ENCODE peak calls at places on chromosomes 3 and 15, in five cellular contexts. R, G, I, J and S are unnamed samples.
A peak's percentile ranks its signal among the peaks of the same experiment; 100 is the strongest.

GRCh38 chr3:187973977-187974856 is 179.7 kb upstream of the LPP start:
- DNase-seq in R (no peak), G (no peak), I (no peak), J (no peak), S (no peak)

GRCh38 chr15:71532994-71533393 is 277.4 kb upstream of the NR2E3 start:
- DNase-seq in R (peak; percentile 47), G (no peak), I (peak; percentile 41), J (no peak), S (peak; percentile 27)

GRCh38 chr3:145716519-145716918 is 444.5 kb downstream of the PLOD2 start:
- DNase-seq in R (peak; percentile 36), G (no peak), I (no peak), J (no peak), S (peak; percentile 5)

GRCh38 chr15:48625126-48625525 is 20.4 kb downstream of the FBN1 start:
- DNase-seq in R (no peak), G (no peak), I (no peak), J (no peak), S (no peak)

GRCh38 chr3:4670352-4670751 is 177.2 kb downstream of the ITPR1 start:
- DNase-seq in R (peak; percentile 17), G (no peak), I (peak; percentile 52), J (no peak), S (no peak)

GRCh38 chr3:144864646-144865045 is 893.0 kb downstream of the DIPK2A start:
- DNase-seq in R (no peak), G (no peak), I (no peak), J (no peak), S (no peak)

GRCh38 chr15:101378356-101378755 is 83.3 kb upstream of the SNRPA1 start:
- DNase-seq in R (no peak), G (no peak), I (no peak), J (no peak), S (no peak)

GRCh38 chr3:194139085-194139976 is 3.4 kb downstream of the HES1 start:
- DNase-seq in R (peak; percentile 87), G (no peak), I (peak; percentile 65), J (peak; percentile 45), S (peak; percentile 81)

GRCh38 chr3:193971268-193971751 is 164.6 kb upstream of the HES1 start:
- DNase-seq in R (no peak), G (no peak), I (no peak), J (no peak), S (peak; percentile 44)

GRCh38 chr3:187678869-187679268 is 8.7 kb upstream of the SST start:
- DNase-seq in R (peak; percentile 77), G (peak; percentile 23), I (peak; percentile 64), J (peak; percentile 51), S (peak; percentile 71)

GRCh38 chr15:47652213-47652852 is 65.0 kb upstream of the SEMA6D start:
- DNase-seq in R (no peak), G (no peak), I (no peak), J (no peak), S (no peak)

GRCh38 chr3:71195492-71195891 is 388.0 kb downstream of the FOXP1 start:
- DNase-seq in R (peak; percentile 29), G (peak; percentile 63), I (no peak), J (no peak), S (peak; percentile 48)

GRCh38 chr3:192816274-192816853 is 89.0 kb upstream of the FGF12 start:
- DNase-seq in R (peak; percentile 79), G (no peak), I (no peak), J (no peak), S (peak; percentile 77)

GRCh38 chr3:96071107-96071506 is 743.3 kb upstream of the EPHA6 start:
- DNase-seq in R (no peak), G (no peak), I (no peak), J (no peak), S (no peak)

DNA sequence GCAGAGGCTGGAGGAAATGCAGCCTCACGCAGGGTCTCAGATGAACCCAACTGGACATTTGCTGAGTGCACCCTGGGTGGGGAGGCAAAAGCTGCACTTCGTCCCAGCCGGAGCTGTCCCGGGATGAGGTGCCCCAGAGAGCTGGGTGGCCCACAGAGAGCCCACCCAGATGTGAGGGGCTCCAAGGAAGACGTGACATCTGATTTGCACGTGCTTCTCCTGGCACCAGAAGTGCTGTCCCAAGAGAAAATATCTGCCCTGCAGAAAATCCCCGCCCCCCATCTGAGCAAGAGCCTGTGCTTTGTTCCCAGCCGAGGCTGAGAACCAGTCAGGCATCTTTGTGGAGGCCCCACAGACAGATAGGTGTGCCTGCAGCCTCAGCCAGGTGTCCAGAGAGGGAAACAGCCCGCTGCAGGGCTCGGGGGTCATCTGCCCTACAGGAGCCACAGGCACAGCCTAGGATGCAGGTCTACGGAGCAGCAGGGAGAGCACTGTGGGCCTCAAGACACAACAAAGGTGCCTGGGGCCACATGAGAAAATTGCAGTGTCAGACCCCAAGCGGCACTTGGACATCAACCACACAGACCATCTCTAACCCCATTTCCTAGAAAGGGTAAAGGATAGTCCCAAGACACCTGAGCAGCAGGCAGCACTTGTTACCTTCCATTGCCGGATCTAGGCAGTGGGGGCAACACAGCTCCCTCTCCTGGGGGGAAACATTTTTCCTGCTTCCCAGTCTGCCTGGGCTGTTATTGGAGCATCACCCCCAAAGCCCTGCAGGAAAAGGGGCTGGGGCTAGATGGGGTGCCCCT is 5.8 kb downstream of the TMIE start:
- DNase-seq in R (no peak), G (no peak), I (no peak), J (peak; percentile 18), S (no peak)
- TF ChIP-seq CTCF in R (no peak), G (no peak), I (peak; percentile 42), J (no peak), S (no peak)

GRCh38 chr15:29128671-29129070 is 141.0 kb downstream of the NSMCE3 start:
- DNase-seq in R (no peak), G (no peak), I (no peak), J (no peak), S (no peak)

GRCh38 chr15:29126208-29126536 is 143.4 kb downstream of the NSMCE3 start:
- DNase-seq in R (no peak), G (no peak), I (no peak), J (peak; percentile 26), S (no peak)

GRCh38 chr15:29125382-29126207 is 144.0 kb downstream of the NSMCE3 start:
- DNase-seq in R (no peak), G (no peak), I (no peak), J (peak; percentile 16), S (no peak)

GRCh38 chr15:29127506-29128430 is 141.9 kb downstream of the NSMCE3 start:
- DNase-seq in R (no peak), G (no peak), I (no peak), J (peak; percentile 1), S (no peak)

DNA sequence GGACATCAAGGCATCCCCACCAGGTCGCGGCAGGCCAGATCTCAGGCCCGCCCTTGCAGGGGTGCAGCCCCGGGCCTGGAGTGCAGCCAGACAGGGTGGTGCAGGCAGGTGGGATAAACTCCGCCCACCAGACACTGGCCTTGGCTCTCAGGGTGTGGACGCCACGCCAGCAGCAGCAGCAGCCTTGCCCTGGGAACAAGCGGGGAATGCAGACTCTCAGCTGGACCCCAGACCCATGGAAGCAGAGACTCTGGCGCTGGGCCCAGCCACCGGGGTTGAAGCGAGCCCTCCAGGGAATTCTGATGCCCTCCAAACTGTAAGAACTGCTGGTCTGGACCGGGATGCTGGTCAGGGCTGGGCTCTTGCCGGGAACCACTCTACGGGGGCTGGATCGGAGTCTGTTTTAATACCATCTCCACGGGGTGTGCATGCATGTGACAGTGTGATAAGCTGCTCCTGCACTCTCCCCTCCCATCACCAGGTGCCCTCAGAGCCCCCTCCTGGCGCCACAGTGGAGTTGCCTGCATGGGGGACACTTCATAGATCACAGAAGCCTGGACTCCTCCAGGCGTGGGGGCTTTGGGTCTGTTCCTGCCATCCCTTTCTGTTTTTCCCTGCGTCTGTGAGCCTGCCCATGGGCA is 142.7 kb downstream of the NSMCE3 start:
- DNase-seq in R (no peak), G (no peak), I (no peak), J (peak; percentile 20), S (no peak)
- TF ChIP-seq CTCF in R (no peak), G (no peak), I (peak; percentile 51), J (no peak), S (no peak)

DNA sequence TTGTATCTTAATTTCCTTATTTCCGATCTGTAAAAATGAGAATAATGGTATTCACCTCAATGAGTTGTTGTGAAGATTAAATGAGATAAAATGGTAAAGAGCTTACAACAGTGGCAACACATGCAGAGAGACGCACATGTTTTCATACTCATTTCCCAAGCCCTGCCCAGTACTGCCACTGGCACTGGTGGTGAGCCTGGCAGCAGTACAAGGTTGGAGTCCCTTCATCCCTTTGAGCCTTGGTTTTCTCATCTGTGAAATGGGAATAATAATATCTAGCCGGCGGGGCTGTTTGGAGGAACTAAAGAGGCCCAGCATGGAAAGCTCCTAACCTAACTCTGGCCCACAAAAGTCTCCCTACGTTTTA is 943 bp upstream of the CD276 start:
- DNase-seq in R (no peak), G (no peak), I (no peak), J (no peak), S (no peak)
- TF ChIP-seq CTCF in R (no peak), G (no peak), I (no peak), J (no peak), S (no peak)

GRCh38 chr3:38251197-38251596 is 14.4 kb upstream of the SLC22A13 start:
- DNase-seq in R (no peak), G (no peak), I (no peak), J (no peak), S (no peak)

GRCh38 chr3:38250198-38250597 is 15.4 kb upstream of the SLC22A13 start:
- DNase-seq in R (no peak), G (no peak), I (no peak), J (no peak), S (no peak)

GRCh38 chr3:38245930-38246329 is 19.7 kb upstream of the SLC22A13 start:
- DNase-seq in R (no peak), G (no peak), I (no peak), J (no peak), S (no peak)

DNA sequence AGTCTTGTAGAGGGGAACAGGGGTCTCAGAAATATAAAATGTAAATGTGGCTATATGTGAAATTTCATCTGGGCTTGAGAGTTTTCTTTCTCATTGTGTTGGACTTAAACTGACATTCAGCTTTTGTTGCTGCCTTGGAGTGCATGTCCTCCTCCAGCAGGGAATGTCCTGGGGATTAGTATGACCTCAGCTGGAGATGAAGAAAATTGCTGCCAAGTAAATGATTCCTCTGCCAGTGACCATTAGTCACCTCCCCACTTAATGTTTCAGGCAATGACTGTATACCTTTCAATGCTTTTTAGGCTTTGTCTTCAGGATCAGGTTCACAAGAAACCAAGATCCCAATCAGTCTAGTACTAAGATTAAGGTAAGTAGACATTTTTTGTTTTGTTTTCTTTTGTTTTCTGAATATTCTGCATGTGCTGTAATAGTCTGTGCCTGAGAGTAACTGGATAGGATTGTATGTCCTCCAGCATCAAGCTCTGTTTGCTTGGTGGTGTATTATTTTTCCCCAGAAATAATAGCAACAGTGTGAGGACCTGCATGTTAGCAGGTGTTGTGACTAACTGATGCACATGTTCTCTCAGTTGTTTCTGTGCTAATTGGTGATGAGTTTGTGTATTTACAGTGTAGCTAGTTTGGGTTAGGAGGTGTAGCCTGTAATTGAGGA is 18.1 kb upstream of the SLC22A13 start:
- DNase-seq in R (peak; percentile 88), G (peak; percentile 64), I (no peak), J (no peak), S (peak; percentile 92)
- TF ChIP-seq CTCF in R (peak; percentile 52), G (peak; percentile 43), I (no peak), J (peak; percentile 4), S (peak; percentile 32)